ENCODE peak calls at places on chromosomes 13 and 19, in eight cellular contexts. A is tibial nerve; C is stimulated activated CD4-positive, alpha-beta T cell treated with anti-CD3 and anti-CD28 coated beads, TNF-alpha, amount 100 ng/mL, for 4 hours; Q is CD4-positive, CD25-positive, alpha-beta regulatory T cell; V is kidney epithelial cell; F is CD8-positive, alpha-beta memory T cell; B is HS-5; P is M059J. E is an unnamed sample.

GRCh38 chr19:56350416-56351045 is 35.9 kb upstream of the ZSCAN5A start:
- DNase-seq in A (peak), C (peak), Q (peak), V (no peak), F (peak), B (no peak), P (peak), E (peak)

GRCh38 chr19:53910170-53910518 is 1.1 kb downstream of the CACNG7 start:
- DNase-seq in A (no peak), C (no peak), Q (no peak), V (no peak), F (no peak), B (no peak), P (no peak), E (no peak)

GRCh38 chr13:45872574-45872973 is 21.0 kb upstream of the SIAH3 start:
- DNase-seq in A (no peak), C (no peak), Q (no peak), V (no peak), F (no peak), B (no peak), P (no peak), E (no peak)

GRCh38 chr19:56167064-56167578 is 8.7 kb upstream of the GALP start:
- DNase-seq in A (no peak), C (no peak), Q (no peak), V (no peak), F (no peak), B (no peak), P (peak), E (no peak)

GRCh38 chr19:7333198-7334118 is 15.3 kb upstream of the ARHGEF18 start:
- DNase-seq in A (no peak), C (no peak), Q (no peak), V (no peak), F (no peak), B (no peak), P (no peak), E (no peak)

GRCh38 chr19:4279530-4280422 is 710 bp downstream of the SHD start:
- DNase-seq in A (no peak), C (no peak), Q (no peak), V (no peak), F (no peak), B (no peak), P (no peak), E (no peak)

GRCh38 chr13:112722433-112723250 is 32.8 kb downstream of the ATP11A start:
- DNase-seq in A (no peak), C (no peak), Q (no peak), V (peak), F (no peak), B (peak), P (peak), E (peak)

GRCh38 chr19:42343344-42344110 is 18.1 kb downstream of the MEGF8 start:
- DNase-seq in A (no peak), C (no peak), Q (no peak), V (no peak), F (no peak), B (no peak), P (no peak), E (no peak)

GRCh38 chr19:46898731-46899130 is 37.9 kb downstream of the ARHGAP35 start:
- DNase-seq in A (no peak), C (no peak), Q (no peak), V (no peak), F (no peak), B (no peak), P (peak), E (peak)

GRCh38 chr13:113021811-113022210 is 52.8 kb downstream of the MCF2L start:
- DNase-seq in A (no peak), C (no peak), Q (no peak), V (no peak), F (no peak), B (no peak), P (no peak), E (no peak)

GRCh38 chr19:35253316-35254286 is 4.8 kb downstream of the LSR start:
- DNase-seq in A (no peak), C (no peak), Q (no peak), V (no peak), F (no peak), B (no peak), P (no peak), E (peak)

GRCh38 chr19:51711702-51712101 is 12.1 kb downstream of the HAS1 start:
- DNase-seq in A (no peak), C (no peak), Q (no peak), V (no peak), F (no peak), B (no peak), P (no peak), E (no peak)

GRCh38 chr13:67726979-67727378 is 496.8 kb upstream of the PCDH9 start:
- DNase-seq in A (no peak), C (no peak), Q (no peak), V (no peak), F (no peak), B (no peak), P (no peak), E (no peak)

GRCh38 chr19:32611161-32611560 is 30.2 kb downstream of the PDCD5 start:
- DNase-seq in A (peak), C (no peak), Q (no peak), V (no peak), F (no peak), B (no peak), P (no peak), E (no peak)

GRCh38 chr19:2856457-2857055 is 10.6 kb upstream of the ZNF556 start:
- DNase-seq in A (no peak), C (no peak), Q (no peak), V (no peak), F (peak), B (no peak), P (no peak), E (no peak)

GRCh38 chr13:33070713-33071112 is 54.5 kb downstream of the KL start:
- DNase-seq in A (no peak), C (no peak), Q (no peak), V (peak), F (no peak), B (no peak), P (peak), E (no peak)

GRCh38 chr19:6196361-6196760 is 60.9 kb downstream of the ACSBG2 start:
- DNase-seq in A (no peak), C (no peak), Q (no peak), V (no peak), F (no peak), B (no peak), P (no peak), E (no peak)

GRCh38 chr13:46025157-46025556 is 27.4 kb downstream of the ZC3H13 start:
- DNase-seq in A (no peak), C (no peak), Q (no peak), V (no peak), F (no peak), B (no peak), P (no peak), E (no peak)

GRCh38 chr13:29888306-29888705 is 37.9 kb upstream of the UBL3 start:
- DNase-seq in A (no peak), C (no peak), Q (no peak), V (no peak), F (no peak), B (no peak), P (no peak), E (no peak)

GRCh38 chr19:9295411-9295849 is 14.2 kb downstream of the ZNF699 start:
- DNase-seq in A (no peak), C (no peak), Q (no peak), V (no peak), F (no peak), B (no peak), P (peak), E (no peak)

GRCh38 chr19:43941209-43941608 is 6.1 kb upstream of the ZNF45 start:
- DNase-seq in A (no peak), C (no peak), Q (no peak), V (no peak), F (no peak), B (no peak), P (no peak), E (no peak)

GRCh38 chr13:113207890-113208423 is 512 bp downstream of the PCID2 start:
- DNase-seq in A (no peak), C (no peak), Q (no peak), V (no peak), F (no peak), B (no peak), P (peak), E (peak)